ENCODE peak calls at places on chromosomes 6 and 20, in six cellular contexts. O, D, B, I, N and A are unnamed samples. For H3K4me1 and H3K36me3, the result is how much of the 10 kb centered on the place peaks cover.

GRCh38 chr20:53707341-53708102 is 113.9 kb upstream of the ZNF217 start:
- DNase-seq in O (no peak), D (no peak), B (no peak), I (no peak), N (no peak), A (no peak)

GRCh38 chr6:109292983-109293586 is 89.2 kb downstream of the CD164 start:
- DNase-seq in O (no peak), D (no peak), B (no peak), I (no peak), N (no peak), A (no peak)

GRCh38 chr6:165854061-165854862 is 191.2 kb upstream of the PDE10A start:
- DNase-seq in O (no peak), D (no peak), B (no peak), I (no peak), N (no peak), A (no peak)

GRCh38 chr20:58695895-58696375 is 3.3 kb downstream of the NPEPL1 start:
- DNase-seq in O (peak), D (no peak), B (no peak), I (no peak), N (no peak), A (no peak)

GRCh38 chr6:53338304-53338703 is 10.4 kb downstream of the ELOVL5 start:
- DNase-seq in O (no peak), D (no peak), B (no peak), I (no peak), N (no peak), A (no peak)

GRCh38 chr6:25512560-25512959 is 139.5 kb upstream of the SCGN start:
- DNase-seq in O (no peak), D (no peak), B (no peak), I (no peak), N (no peak), A (no peak)

GRCh38 chr20:58308680-58309527 is 611 bp upstream of the RAB22A start:
- DNase-seq in O (peak), D (peak), B (peak), I (peak), N (peak), A (no peak)

GRCh38 chr6:42960243-42961019 is at the start of gene GNMT:
- DNase-seq in O (peak), D (peak), B (peak), I (no peak), N (peak), A (peak)

GRCh38 chr6:70398783-70399730 is 14.3 kb upstream of the FAM135A start:
- DNase-seq in O (no peak), D (peak), B (peak), I (peak), N (peak), A (peak)

GRCh38 chr6:99093781-99094180 is 146.0 kb upstream of the FBXL4 start:
- DNase-seq in O (no peak), D (no peak), B (no peak), I (no peak), N (no peak), A (no peak)

GRCh38 chr20:49675368-49676151 is 38.1 kb downstream of the B4GALT5 start:
- DNase-seq in O (no peak), D (peak), B (no peak), I (peak), N (peak), A (peak)

GRCh38 chr20:24747015-24747712 is 201.9 kb upstream of the CST7 start:
- DNase-seq in O (no peak), D (no peak), B (no peak), I (no peak), N (no peak), A (no peak)

GRCh38 chr6:115976321-115976870 is 84.3 kb downstream of the FRK start:
- DNase-seq in O (no peak), D (no peak), B (no peak), I (no peak), N (no peak), A (no peak)

GRCh38 chr6:30100585-30101422 is 12.1 kb downstream of the TRIM31 start:
- DNase-seq in O (peak), D (peak), B (peak), I (peak), N (peak), A (peak)

GRCh38 chr6:13357551-13358075 is 29.3 kb upstream of the TBC1D7 start:
- DNase-seq in O (no peak), D (no peak), B (no peak), I (no peak), N (no peak), A (no peak)

GRCh38 chr6:33147807-33148666 is 44.2 kb downstream of the COL11A2 start:
- DNase-seq in O (no peak), D (peak), B (no peak), I (peak), N (no peak), A (peak)

GRCh38 chr6:31558631-31559500 is 11.5 kb downstream of the NFKBIL1 start:
- DNase-seq in O (peak), D (no peak), B (peak), I (peak), N (no peak), A (no peak)

GRCh38 chr20:61805365-61805764 is 260.3 kb downstream of the TAF4 start:
- DNase-seq in O (peak), D (no peak), B (no peak), I (no peak), N (no peak), A (no peak)

GRCh38 chr20:31843881-31844280 is 1.5 kb downstream of the FOXS1 start:
- DNase-seq in O (no peak), D (no peak), B (no peak), I (no peak), N (no peak), A (no peak)
- H3K4me3 ChIP-seq in O (peak), D (no peak), B (no peak), I (no peak), N (no peak), A (no peak)

GRCh38 chr6:47687432-47687831 is 10.9 kb upstream of the ADGRF4 start:
- DNase-seq in O (no peak), D (no peak), B (no peak), I (no peak), N (no peak), A (no peak)
- H3K4me1 ChIP-seq in O (under half), D (under half), B (under half), I (under half), N (under half), A (under half)

DNA sequence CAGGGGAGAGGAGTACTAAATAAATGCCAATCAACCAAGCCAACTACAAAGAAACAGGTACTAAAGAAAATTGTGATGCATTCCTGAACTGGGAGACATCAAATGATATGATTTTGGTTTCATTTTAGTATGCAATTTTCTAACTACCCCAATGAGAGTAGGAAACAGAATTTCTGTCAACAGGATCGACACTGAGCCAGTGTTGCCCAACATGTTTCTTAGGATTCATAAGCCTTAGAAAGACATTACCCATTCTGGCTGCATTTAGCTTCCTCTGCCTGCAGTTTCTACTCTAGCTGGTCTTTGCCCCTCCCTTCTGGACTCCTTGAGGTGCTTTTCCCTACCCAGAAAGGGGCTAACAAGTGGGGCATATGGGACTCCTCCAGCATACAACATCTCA is 49.8 kb downstream of the KCTD20 start:
- DNase-seq in O (no peak), D (no peak), B (no peak), I (no peak), N (no peak), A (no peak)
- H3K36me3 ChIP-seq in O (half or more), D (under half), B (under half), I (half or more), N (under half), A (under half)

GRCh38 chr6:7413151-7413823 is 23.7 kb downstream of the RIOK1 start:
- DNase-seq in O (no peak), D (peak), B (no peak), I (no peak), N (no peak), A (peak)

GRCh38 chr6:7414811-7415210 is 25.2 kb downstream of the RIOK1 start:
- DNase-seq in O (no peak), D (peak), B (no peak), I (no peak), N (no peak), A (peak)

GRCh38 chr6:7411328-7411727 is 21.7 kb downstream of the RIOK1 start:
- DNase-seq in O (no peak), D (no peak), B (no peak), I (no peak), N (no peak), A (no peak)

GRCh38 chr6:7409740-7410139 is 20.1 kb downstream of the RIOK1 start:
- DNase-seq in O (no peak), D (no peak), B (no peak), I (no peak), N (no peak), A (no peak)

GRCh38 chr6:7410801-7411200 is 21.2 kb downstream of the RIOK1 start:
- DNase-seq in O (no peak), D (no peak), B (no peak), I (no peak), N (no peak), A (no peak)
- H3K4me3 ChIP-seq in O (no peak), D (no peak), B (no peak), I (no peak), N (no peak), A (no peak)

DNA sequence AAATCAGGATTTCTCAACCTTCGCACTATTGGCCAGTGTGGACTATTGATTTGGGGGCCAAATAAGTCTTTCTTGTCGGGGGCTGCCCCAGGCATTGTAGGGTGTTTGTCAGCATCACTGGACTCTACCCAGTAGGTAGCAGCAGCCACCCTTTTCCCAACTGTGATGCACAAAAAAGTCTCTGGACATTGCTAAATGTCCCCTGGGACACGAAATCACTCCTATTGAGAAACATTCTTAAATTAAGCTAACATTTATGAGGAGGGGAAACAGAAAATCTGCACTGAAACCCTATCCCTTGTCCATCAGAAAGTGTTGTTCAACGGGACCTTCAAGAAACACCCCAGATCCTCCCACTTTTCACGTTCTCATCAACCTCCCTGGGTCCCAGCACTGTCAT is 54.2 kb downstream of the NFATC2 start:
- DNase-seq in O (no peak), D (no peak), B (no peak), I (no peak), N (no peak), A (no peak)
- H3K4me1 ChIP-seq in O (under half), D (under half), B (under half), I (under half), N (under half), A (under half)

GRCh38 chr20:31522756-31523155 is 8.5 kb downstream of the HM13 start:
- DNase-seq in O (no peak), D (no peak), B (no peak), I (no peak), N (no peak), A (no peak)

GRCh38 chr20:31523361-31524283 is 9.4 kb downstream of the HM13 start:
- DNase-seq in O (no peak), D (no peak), B (peak), I (no peak), N (no peak), A (no peak)

GRCh38 chr20:31527266-31527665 is 13.0 kb downstream of the HM13 start:
- DNase-seq in O (no peak), D (no peak), B (no peak), I (no peak), N (no peak), A (no peak)
- H3K36me3 ChIP-seq in O (half or more), D (under half), B (under half), I (half or more), N (under half), A (under half)

GRCh38 chr20:38149880-38150594 is 15.0 kb downstream of the TGM2 start:
- DNase-seq in O (no peak), D (no peak), B (no peak), I (no peak), N (no peak), A (no peak)
- H3K4me3 ChIP-seq in O (no peak), D (no peak), B (no peak), I (no peak), N (no peak), A (no peak)

GRCh38 chr6:7295916-7296315 is 17.1 kb downstream of the SSR1 start:
- DNase-seq in O (no peak), D (no peak), B (no peak), I (no peak), N (no peak), A (no peak)
- H3K4me1 ChIP-seq in O (under half), D (under half), B (under half), I (under half), N (under half), A (under half)